ENCODE peak calls at places on chromosomes 16 and 17, in ten cellular contexts. L is nucleus accumbens, H is left lung, C is GM12865, P is BJ, Z is T follicular helper cell, N is AG09309, K is gastrocnemius medialis, G is epithelial cell of esophagus, I is NCI-H345. T is an unnamed sample.
A peak's percentile ranks its signal among the peaks of the same experiment; 100 is the strongest.

GRCh38 chr17:44222112-44222869 is 2.8 kb upstream of the UBTF start:
- DNase-seq in N (no peak), G (peak; percentile 62), H (peak; percentile 85), L (peak; percentile 76), I (peak; percentile 85), Z (no peak), K (peak; percentile 68), P (no peak), C (peak; percentile 67), T (no peak)

GRCh38 chr16:85870159-85870558 is 28.8 kb upstream of the IRF8 start:
- DNase-seq in K (no peak), N (no peak), C (no peak), G (no peak), P (no peak), Z (no peak), H (no peak), L (no peak), I (no peak), T (no peak)

GRCh38 chr17:7851438-7852261 is 3.2 kb upstream of the TMEM88 start:
- DNase-seq in K (peak; percentile 88), H (peak; percentile 92), N (no peak), L (peak; percentile 80), Z (peak; percentile 94), C (peak; percentile 96), P (no peak), G (peak; percentile 94), I (peak; percentile 88), T (no peak)

GRCh38 chr17:49708515-49709161 is 874 bp upstream of the SLC35B1 start:
- DNase-seq in L (no peak), Z (no peak), C (no peak), K (no peak), H (no peak), I (no peak), P (no peak), G (peak; percentile 74), N (no peak), T (no peak)

GRCh38 chr17:47651704-47652103 is 2.0 kb downstream of the KPNB1 start:
- DNase-seq in C (no peak), P (no peak), L (no peak), G (no peak), Z (no peak), H (no peak), I (no peak), K (no peak), N (no peak), T (no peak)

GRCh38 chr17:50684612-50685333 is 22.9 kb downstream of the ANKRD40 start:
- DNase-seq in N (no peak), G (peak; percentile 30), L (no peak), C (no peak), H (no peak), I (no peak), K (no peak), Z (no peak), P (no peak), T (no peak)

GRCh38 chr16:19644877-19645276 is 73.2 kb downstream of the KNOP1 start:
- DNase-seq in Z (no peak), G (no peak), I (no peak), H (no peak), C (no peak), N (no peak), P (no peak), K (peak; percentile 52), L (no peak), T (no peak)

GRCh38 chr17:42827472-42827871 is 3.4 kb upstream of the BECN1 start:
- DNase-seq in I (no peak), K (no peak), N (no peak), C (no peak), Z (no peak), P (no peak), H (no peak), G (no peak), L (no peak), T (no peak)

GRCh38 chr17:44315760-44316731 is 7.6 kb downstream of the RUNDC3A start:
- DNase-seq in H (no peak), L (no peak), N (no peak), I (no peak), Z (no peak), G (no peak), K (no peak), P (no peak), C (no peak), T (no peak)

GRCh38 chr17:57927048-57927723 is 28.0 kb downstream of the CUEDC1 start:
- DNase-seq in N (peak; percentile 47), K (no peak), H (no peak), L (no peak), C (no peak), Z (no peak), I (peak; percentile 51), P (peak; percentile 53), G (peak; percentile 60), T (no peak)

GRCh38 chr17:11122908-11123307 is 118.1 kb upstream of the SHISA6 start:
- DNase-seq in Z (no peak), K (no peak), C (no peak), P (no peak), N (no peak), G (no peak), L (peak; percentile 4), H (no peak), I (no peak), T (no peak)

GRCh38 chr17:77254961-77255741 is 114.4 kb downstream of the SEC14L1 start:
- DNase-seq in H (peak; percentile 79), K (no peak), L (no peak), G (peak; percentile 98), C (no peak), Z (no peak), P (no peak), N (peak; percentile 82), I (peak; percentile 55), T (peak; percentile 75)

GRCh38 chr16:27781195-27781524 is 231.2 kb downstream of the KATNIP start:
- DNase-seq in G (no peak), I (no peak), Z (no peak), N (no peak), K (no peak), H (no peak), P (no peak), C (no peak), L (no peak), T (no peak)

GRCh38 chr16:88454315-88455057 is 1.4 kb downstream of the ZFPM1 start:
- DNase-seq in N (no peak), G (peak; percentile 37), L (no peak), Z (no peak), K (no peak), P (no peak), C (peak; percentile 69), I (peak; percentile 31), H (peak; percentile 49), T (no peak)

GRCh38 chr17:3914319-3914685 is 2.0 kb downstream of the P2RX1 start:
- DNase-seq in Z (no peak), I (no peak), K (no peak), C (peak; percentile 84), L (no peak), P (no peak), G (no peak), H (peak; percentile 47), N (no peak), T (no peak)

GRCh38 chr16:30622455-30623032 is 12.4 kb upstream of the ZNF689 start:
- DNase-seq in L (no peak), G (peak; percentile 25), P (no peak), H (no peak), K (no peak), Z (no peak), I (no peak), N (no peak), C (no peak), T (no peak)

GRCh38 chr17:27586203-27586701 is 44.7 kb upstream of the LGALS9 start:
- DNase-seq in C (no peak), Z (no peak), I (no peak), L (no peak), P (peak; percentile 67), K (no peak), N (peak; percentile 51), G (peak; percentile 23), H (no peak), T (no peak)

GRCh38 chr16:85820604-85821372 is 21.3 kb downstream of the COX4I1 start:
- DNase-seq in H (no peak), N (no peak), G (peak; percentile 3), K (no peak), P (no peak), C (peak; percentile 26), Z (no peak), L (no peak), I (peak; percentile 42), T (no peak)

GRCh38 chr16:1640261-1640956 is 28.2 kb downstream of the CRAMP1 start:
- DNase-seq in G (no peak), K (no peak), C (no peak), I (no peak), P (no peak), Z (no peak), L (no peak), N (no peak), H (no peak), T (no peak)

GRCh38 chr16:76955629-76956028 is 235.4 kb upstream of the MON1B start:
- DNase-seq in Z (no peak), C (no peak), I (no peak), P (no peak), H (no peak), K (no peak), G (peak; percentile 51), N (no peak), L (no peak), T (no peak)

GRCh38 chr17:73552300-73553088 is 91.8 kb downstream of the SDK2 start:
- DNase-seq in N (no peak), P (no peak), C (no peak), I (peak; percentile 19), Z (no peak), L (no peak), H (peak; percentile 47), G (no peak), K (no peak), T (no peak)

GRCh38 chr17:83133302-83134121 is 54.1 kb downstream of the METRNL start:
- DNase-seq in C (no peak), K (no peak), N (no peak), I (no peak), G (peak; percentile 46), P (no peak), H (no peak), L (no peak), Z (no peak), T (no peak)

GRCh38 chr16:76614255-76614654 is 337.1 kb downstream of the CNTNAP4 start:
- DNase-seq in P (no peak), I (no peak), L (no peak), K (no peak), H (no peak), G (no peak), N (no peak), Z (no peak), C (no peak), T (no peak)

GRCh38 chr17:45299311-45299710 is 17.5 kb downstream of the MAP3K14 start:
- DNase-seq in P (no peak), N (no peak), G (no peak), H (no peak), C (peak; percentile 45), L (no peak), I (no peak), Z (no peak), K (peak; percentile 43), T (no peak)

GRCh38 chr17:36136439-36136838 is 32.8 kb downstream of the CCL4 start:
- DNase-seq in P (no peak), I (no peak), G (no peak), N (no peak), K (no peak), Z (no peak), L (no peak), C (no peak), H (no peak), T (no peak)

GRCh38 chr17:36545093-36545464 is 360 bp downstream of the GGNBP2 start:
- DNase-seq in C (no peak), K (no peak), L (peak; percentile 84), Z (no peak), H (no peak), N (no peak), P (no peak), I (no peak), G (no peak), T (no peak)

T was measured in Panc1.